ENCODE peak calls at places on chromosomes 12 and 14, in five cellular contexts. Z is neural progenitor cell; I is lower lobe of right lung; H is thyroid gland; V is CD8-positive, alpha-beta T cell. E is an unnamed sample.

GRCh38 chr14:56304456-56304855 is 186.2 kb downstream of the PELI2 start:
- DNase-seq in Z (no peak), I (no peak), H (no peak), V (no peak), E (no peak)

GRCh38 chr14:98022541-98023520 is 1225.6 kb downstream of the VRK1 start:
- DNase-seq in Z (peak), I (no peak), H (no peak), V (no peak), E (no peak)

GRCh38 chr12:73719223-73719622 is 818.4 kb upstream of the ATXN7L3B start:
- DNase-seq in Z (no peak), I (no peak), H (no peak), V (no peak), E (no peak)

GRCh38 chr14:96501746-96502620 is at the start of gene PAPOLA:
- DNase-seq in Z (peak), I (peak), H (peak), V (peak), E (peak)

GRCh38 chr14:56855891-56856461 is 45.7 kb upstream of the OTX2 start:
- DNase-seq in Z (peak), I (no peak), H (no peak), V (no peak), E (no peak)

GRCh38 chr12:38456769-38457168 is 140.2 kb downstream of the ALG10B start:
- DNase-seq in Z (no peak), I (no peak), H (no peak), V (no peak), E (no peak)

GRCh38 chr14:81268016-81268416 is 47.3 kb upstream of the GTF2A1 start:
- DNase-seq in Z (no peak), I (no peak), H (no peak), V (no peak), E (no peak)

GRCh38 chr12:50017047-50017446 is 8.2 kb downstream of the RACGAP1 start:
- DNase-seq in Z (no peak), I (no peak), H (peak), V (no peak), E (no peak)

GRCh38 chr14:95398630-95399547 is 79.2 kb upstream of the CLMN start:
- DNase-seq in Z (no peak), I (no peak), H (no peak), V (no peak), E (no peak)

GRCh38 chr14:106268013-106268727 is 741.8 kb downstream of the TMEM121 start:
- DNase-seq in Z (no peak), I (peak), H (no peak), V (peak), E (no peak)

GRCh38 chr12:62434504-62435336 is 31.9 kb upstream of the MON2 start:
- DNase-seq in Z (no peak), I (no peak), H (peak), V (peak), E (no peak)

GRCh38 chr12:3158851-3159465 is 81.8 kb downstream of the TSPAN9 start:
- DNase-seq in Z (no peak), I (no peak), H (no peak), V (no peak), E (no peak)

GRCh38 chr14:72126561-72126960 is 194.3 kb downstream of the RGS6 start:
- DNase-seq in Z (no peak), I (no peak), H (no peak), V (no peak), E (no peak)

GRCh38 chr12:122182887-122183587 is at the start of gene LRRC43:
- DNase-seq in Z (peak), I (peak), H (peak), V (peak), E (no peak)

GRCh38 chr12:69388371-69388770 is 28.8 kb downstream of the YEATS4 start:
- DNase-seq in Z (no peak), I (no peak), H (no peak), V (no peak), E (no peak)

GRCh38 chr12:31756977-31757420 is 28.2 kb upstream of the AMN1 start:
- DNase-seq in Z (no peak), I (no peak), H (no peak), V (no peak), E (no peak)

GRCh38 chr14:58898655-58899316 is 261.0 kb downstream of the DACT1 start:
- DNase-seq in Z (no peak), I (no peak), H (no peak), V (no peak), E (no peak)

GRCh38 chr14:104639889-104640548 is 35.4 kb upstream of the TMEM179 start:
- DNase-seq in Z (peak), I (peak), H (peak), V (peak), E (peak)

GRCh38 chr12:113905829-113906228 is 60.3 kb downstream of the RBM19 start:
- DNase-seq in Z (no peak), I (no peak), H (no peak), V (no peak), E (no peak)

GRCh38 chr14:87868920-87869319 is 124.1 kb downstream of the GALC start:
- DNase-seq in Z (no peak), I (no peak), H (no peak), V (no peak), E (no peak)

GRCh38 chr12:52691076-52691764 is 11.0 kb upstream of the KRT1 start:
- DNase-seq in Z (peak), I (no peak), H (peak), V (peak), E (no peak)

GRCh38 chr12:14327717-14328116 is 37.8 kb upstream of the ATF7IP start:
- DNase-seq in Z (no peak), I (no peak), H (no peak), V (no peak), E (no peak)

GRCh38 chr14:53226553-53226952 is 73.4 kb upstream of the DDHD1 start:
- DNase-seq in Z (no peak), I (no peak), H (no peak), V (no peak), E (peak)

GRCh38 chr12:110743571-110744093 is 941 bp upstream of the PPP1CC start:
- DNase-seq in Z (peak), I (peak), H (peak), V (no peak), E (peak)

GRCh38 chr12:48388430-48388829 is 37.7 kb upstream of the ZNF641 start:
- DNase-seq in Z (no peak), I (no peak), H (no peak), V (no peak), E (no peak)

GRCh38 chr12:124289634-124290600 is 5.0 kb upstream of the RFLNA start:
- DNase-seq in Z (no peak), I (peak), H (no peak), V (no peak), E (no peak)

GRCh38 chr14:75411194-75411552 is 16.6 kb upstream of the JDP2 start:
- DNase-seq in Z (no peak), I (no peak), H (peak), V (no peak), E (no peak)

GRCh38 chr14:69612759-69613145 is 1.4 kb downstream of the SUSD6 start:
- DNase-seq in Z (no peak), I (no peak), H (no peak), V (no peak), E (no peak)
- TF ChIP-seq CTCF in Z (peak), I (no peak), H (peak), V (no peak), E (peak)

GRCh38 chr14:40058916-40059897 is 627.0 kb upstream of the FBXO33 start:
- DNase-seq in Z (no peak), I (no peak), H (no peak), V (no peak), E (no peak)

GRCh38 chr14:40053396-40053795 is 621.2 kb upstream of the FBXO33 start:
- DNase-seq in Z (no peak), I (no peak), H (no peak), V (no peak), E (no peak)
- H3K4me3 ChIP-seq in Z (no peak), I (no peak), H (no peak), V (no peak), E (no peak)

GRCh38 chr14:49050836-49051235 is 535.3 kb downstream of the RPS29 start:
- DNase-seq in Z (no peak), I (no peak), H (no peak), V (no peak), E (no peak)
- H3K27ac ChIP-seq in Z (no peak), I (no peak), H (peak), V (no peak), E (no peak)

GRCh38 chr14:70064111-70064885 is 124.5 kb downstream of the SLC8A3 start:
- DNase-seq in Z (no peak), I (no peak), H (no peak), V (no peak), E (no peak)
- TF ChIP-seq CTCF in Z (no peak), I (no peak), H (no peak), V (no peak), E (no peak)

GRCh38 chr12:116561181-116561821 is 2.1 kb downstream of the MAP1LC3B2 start:
- DNase-seq in Z (no peak), I (no peak), H (no peak), V (no peak), E (no peak)

GRCh38 chr12:116559080-116559329 is 176 bp upstream of the MAP1LC3B2 start:
- DNase-seq in Z (no peak), I (no peak), H (no peak), V (no peak), E (no peak)

GRCh38 chr12:116558280-116559079 is 701 bp upstream of the MAP1LC3B2 start:
- DNase-seq in Z (no peak), I (no peak), H (no peak), V (no peak), E (no peak)

GRCh38 chr12:116556964-116557706 is 2.0 kb upstream of the MAP1LC3B2 start:
- DNase-seq in Z (no peak), I (no peak), H (no peak), V (no peak), E (no peak)

GRCh38 chr12:116559330-116560080 is at the start of gene MAP1LC3B2:
- DNase-seq in Z (peak), I (peak), H (peak), V (peak), E (peak)
- H3K4me3 ChIP-seq in Z (no peak), I (peak), H (no peak), V (peak), E (no peak)

DNA sequence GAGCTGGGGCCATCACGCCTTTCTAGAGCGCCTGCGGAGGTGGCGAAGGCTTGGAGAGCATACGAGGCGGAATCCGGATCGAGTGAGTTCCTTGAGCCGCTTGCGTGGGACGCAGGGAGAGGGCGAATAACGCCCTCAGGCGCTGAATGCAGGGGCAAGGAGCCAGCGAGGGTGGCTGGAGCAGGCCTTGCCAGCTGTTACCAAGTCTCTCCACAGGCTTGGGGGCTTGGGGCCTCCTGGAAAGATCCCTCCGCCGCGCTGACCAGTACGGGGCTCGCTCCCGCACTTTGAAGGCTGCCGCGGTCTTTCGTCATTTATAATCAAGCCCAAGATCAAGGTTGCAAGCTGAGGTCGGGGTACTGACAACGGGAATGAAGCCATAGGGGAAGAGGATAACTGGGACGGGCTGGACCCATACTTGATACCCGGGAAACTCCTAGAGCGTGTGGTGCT is 1.2 kb downstream of the FLRT2 start:
- DNase-seq in Z (peak), I (peak), H (peak), V (no peak), E (peak)
- H3K27ac ChIP-seq in Z (no peak), I (peak), H (peak), V (no peak), E (peak)

GRCh38 chr12:4355843-4356327 is 23.6 kb downstream of the FGF23 start:
- DNase-seq in Z (peak), I (peak), H (peak), V (peak), E (no peak)
- TF ChIP-seq CTCF in Z (peak), I (peak), H (no peak), V (peak), E (peak)

DNA sequence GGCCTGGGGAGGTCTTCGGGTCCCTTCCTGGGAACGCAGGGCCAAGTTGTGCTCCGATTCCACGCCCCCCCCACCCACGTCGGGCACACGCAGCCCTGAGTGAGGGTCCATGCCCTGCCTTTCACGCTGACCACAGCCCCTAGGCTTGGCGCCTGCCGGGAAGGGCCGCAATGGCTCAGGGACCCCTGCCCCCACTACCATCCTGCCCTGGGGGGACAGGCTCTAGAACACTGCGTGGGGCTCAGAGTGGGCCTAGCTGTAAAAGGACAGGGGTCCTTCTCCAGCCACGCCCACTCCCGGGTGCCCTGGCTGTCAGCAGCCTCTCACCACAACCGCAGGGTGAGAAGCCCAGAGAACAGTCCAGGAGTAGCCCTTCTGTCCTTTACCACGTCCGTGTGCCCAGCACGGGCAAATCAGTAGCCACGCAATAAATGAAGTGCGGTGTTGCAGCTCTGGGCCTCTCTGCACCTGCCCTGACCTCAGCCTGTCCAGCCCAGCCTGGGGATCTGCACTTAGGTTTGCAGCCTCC is 9.4 kb upstream of the GPR68 start:
- DNase-seq in Z (no peak), I (no peak), H (no peak), V (no peak), E (no peak)
- H3K4me3 ChIP-seq in Z (peak), I (peak), H (peak), V (peak), E (peak)

E was measured in left ventricle myocardium inferior.